ENCODE peak calls at places on chromosomes 3 and 15, in six cellular contexts. B, C, R, K, J and I are unnamed samples.

GRCh38 chr3:31590650-31591049 is 57.9 kb downstream of the STT3B start:
- DNase-seq in K (no peak), J (no peak), B (no peak), R (no peak), C (no peak), I (no peak)

GRCh38 chr3:50550079-50550736 is 17.3 kb downstream of the C3orf18 start:
- DNase-seq in K (peak), C (no peak), J (peak), R (peak), B (peak), I (peak)

GRCh38 chr15:100718075-100718980 is 115.9 kb downstream of the ASB7 start:
- DNase-seq in C (no peak), J (no peak), R (no peak), B (no peak), K (no peak), I (no peak)

GRCh38 chr3:90011596-90011995 is 904.2 kb downstream of the EPHA3 start:
- DNase-seq in B (no peak), C (no peak), R (no peak), J (no peak), K (no peak), I (no peak)

GRCh38 chr3:9074079-9074478 is 110.8 kb upstream of the RAD18 start:
- DNase-seq in R (no peak), C (no peak), J (no peak), K (no peak), B (no peak), I (no peak)

GRCh38 chr3:15831927-15832326 is 34.1 kb upstream of the ANKRD28 start:
- DNase-seq in B (no peak), J (no peak), R (peak), C (no peak), K (no peak), I (no peak)

GRCh38 chr3:25354071-25354470 is 74.0 kb upstream of the RARB start:
- DNase-seq in K (no peak), J (no peak), R (no peak), C (no peak), B (no peak), I (no peak)

GRCh38 chr3:194283218-194284006 is 67.7 kb downstream of the CPN2 start:
- DNase-seq in B (no peak), C (no peak), J (no peak), R (no peak), K (no peak), I (no peak)

GRCh38 chr3:196563721-196564225 is 4.6 kb downstream of the WDR53 start:
- DNase-seq in C (no peak), J (no peak), B (peak), R (no peak), K (no peak), I (no peak)

GRCh38 chr15:58608711-58609110 is 140.8 kb downstream of the ADAM10 start:
- DNase-seq in R (no peak), B (no peak), K (no peak), J (no peak), C (no peak), I (no peak)

GRCh38 chr3:138338244-138338643 is 8.6 kb upstream of the NME9 start:
- DNase-seq in B (no peak), J (no peak), K (no peak), R (no peak), C (no peak), I (no peak)

GRCh38 chr3:377158-377561 is 180.6 kb downstream of the CHL1 start:
- DNase-seq in C (peak), K (peak), R (peak), J (peak), B (peak), I (no peak)

GRCh38 chr3:140406655-140407054 is 271.2 kb upstream of the TRIM42 start:
- DNase-seq in J (peak), C (no peak), R (no peak), B (peak), K (no peak), I (no peak)

GRCh38 chr3:141797167-141797773 is 34.1 kb downstream of the GRK7 start:
- DNase-seq in C (no peak), B (no peak), R (no peak), J (no peak), K (peak), I (peak)

GRCh38 chr15:97561529-97561928 is 399.0 kb upstream of the ARRDC4 start:
- DNase-seq in K (no peak), R (no peak), J (no peak), C (no peak), B (no peak), I (no peak)

GRCh38 chr15:28058082-28058481 is 41.0 kb downstream of the OCA2 start:
- DNase-seq in B (no peak), C (no peak), R (no peak), K (no peak), J (no peak), I (no peak)

GRCh38 chr3:4429648-4430350 is 37.3 kb downstream of the SUMF1 start:
- DNase-seq in J (no peak), K (no peak), C (no peak), R (no peak), B (no peak), I (no peak)

GRCh38 chr15:73333001-73333400 is 35.8 kb downstream of the HCN4 start:
- DNase-seq in K (no peak), R (no peak), C (no peak), B (no peak), J (no peak), I (no peak)

GRCh38 chr3:106457278-106458210 is 588.7 kb upstream of the CBLB start:
- DNase-seq in K (no peak), R (peak), B (peak), J (no peak), C (no peak), I (no peak)

GRCh38 chr3:102078864-102079808 is 229.8 kb downstream of the NFKBIZ start:
- DNase-seq in C (peak), J (no peak), K (no peak), B (no peak), R (peak), I (peak)

GRCh38 chr3:65030847-65031463 is 343.2 kb upstream of the ADAMTS9 start:
- DNase-seq in R (peak), K (no peak), J (no peak), B (peak), C (no peak), I (no peak)

GRCh38 chr15:57323806-57324589 is 52.3 kb upstream of the CGNL1 start:
- DNase-seq in B (peak), K (peak), J (no peak), R (peak), C (peak), I (peak)

GRCh38 chr15:58924326-58924725 is 9.2 kb downstream of the SLTM start:
- DNase-seq in C (no peak), K (no peak), R (no peak), B (no peak), J (no peak), I (no peak)

GRCh38 chr3:179348325-179349013 is 960 bp downstream of the MFN1 start:
- DNase-seq in C (no peak), K (peak), B (peak), R (peak), J (no peak), I (no peak)

GRCh38 chr3:193870376-193871092 is 265.4 kb upstream of the HES1 start:
- DNase-seq in R (peak), K (no peak), C (no peak), J (no peak), B (peak), I (no peak)

GRCh38 chr15:42091753-42092665 is 2.4 kb downstream of the PLA2G4D start:
- DNase-seq in K (no peak), B (peak), C (no peak), R (peak), J (no peak), I (no peak)

GRCh38 chr3:14448756-14449728 is 46.6 kb downstream of the SLC6A6 start:
- DNase-seq in K (no peak), J (no peak), C (no peak), R (no peak), B (no peak), I (no peak)

GRCh38 chr15:34043391-34043790 is 4.4 kb upstream of the AVEN start:
- DNase-seq in B (no peak), K (no peak), R (no peak), J (no peak), C (no peak), I (no peak)

GRCh38 chr15:92819312-92820232 is 80.6 kb upstream of the CHD2 start:
- DNase-seq in R (peak), B (peak), K (no peak), C (no peak), J (peak), I (no peak)

GRCh38 chr15:37698679-37699078 is 235.8 kb upstream of the TMCO5A start:
- DNase-seq in J (no peak), R (peak), K (no peak), C (no peak), B (peak), I (no peak)

GRCh38 chr15:59294961-59295741 is 77.5 kb downstream of the MYO1E start:
- DNase-seq in J (peak), K (no peak), B (peak), R (no peak), C (no peak), I (no peak)

GRCh38 chr15:51736646-51737537 is 563 bp downstream of the LYSMD2 start:
- DNase-seq in R (peak), J (peak), K (peak), C (peak), B (no peak), I (peak)

GRCh38 chr3:174951023-174951422 is 91.9 kb downstream of the NAALADL2 start:
- DNase-seq in R (no peak), J (no peak), B (peak), K (no peak), C (no peak), I (no peak)

GRCh38 chr3:165855581-165855980 is 18.4 kb upstream of the BCHE start:
- DNase-seq in C (no peak), R (no peak), B (peak), K (no peak), J (no peak), I (no peak)

GRCh38 chr3:108124337-108125150 is 33.7 kb upstream of the CD47 start:
- DNase-seq in R (no peak), B (no peak), J (no peak), C (no peak), K (peak), I (no peak)

GRCh38 chr15:31396881-31397560 is 70.4 kb downstream of the KLF13 start:
- DNase-seq in J (peak), K (peak), C (peak), B (peak), R (peak), I (peak)

GRCh38 chr3:31442755-31443154 is 90.0 kb upstream of the STT3B start:
- DNase-seq in J (no peak), B (no peak), R (no peak), C (no peak), K (no peak), I (no peak)